ENCODE peak calls at places on chromosomes 16 and 17, in four cellular contexts. I is NB4; N is ureter; B is CD8-positive, alpha-beta T cell. W is an unnamed sample.

GRCh38 chr17:38786372-38786771 is 13.0 kb downstream of the PIP4K2B start:
- DNase-seq in B (no peak), I (no peak), N (no peak), W (no peak)

GRCh38 chr16:30658731-30659506 is 688 bp downstream of the FBRS start:
- DNase-seq in N (peak), B (no peak), I (peak), W (peak)

GRCh38 chr17:41302981-41303380 is 330 bp upstream of the KRTAP29-1 start:
- DNase-seq in B (no peak), I (no peak), N (no peak), W (no peak)

GRCh38 chr17:65855245-65855644 is 293.8 kb upstream of the AXIN2 start:
- DNase-seq in I (no peak), B (no peak), N (no peak), W (no peak)

GRCh38 chr16:47617732-47618131 is 156.6 kb downstream of the PHKB start:
- DNase-seq in N (no peak), B (no peak), I (no peak), W (no peak)

GRCh38 chr16:81261049-81261648 is 22.7 kb downstream of the BCO1 start:
- DNase-seq in N (no peak), I (peak), B (no peak), W (no peak)

GRCh38 chr16:83797013-83797412 is 10.8 kb upstream of the HSBP1 start:
- DNase-seq in I (no peak), B (no peak), N (no peak), W (no peak)

GRCh38 chr16:49455181-49455990 is 81.8 kb downstream of the C16orf78 start:
- DNase-seq in I (no peak), N (no peak), B (peak), W (peak)

GRCh38 chr17:17868637-17869522 is 32.1 kb upstream of the SREBF1 start:
- DNase-seq in B (no peak), N (no peak), I (no peak), W (peak)

GRCh38 chr17:27567563-27567859 is 63.5 kb upstream of the LGALS9 start:
- DNase-seq in B (no peak), N (no peak), I (no peak), W (no peak)

GRCh38 chr17:76550712-76551615 is 11.1 kb downstream of the PRCD start:
- DNase-seq in B (no peak), N (no peak), I (peak), W (no peak)

GRCh38 chr16:9090101-9090959 is 1.1 kb upstream of the HAPSTR1 start:
- DNase-seq in I (no peak), B (peak), N (peak), W (peak)

GRCh38 chr17:63843387-63844292 is 1.2 kb upstream of the SMARCD2 start:
- DNase-seq in N (peak), B (peak), I (peak), W (peak)

GRCh38 chr17:50663812-50664374 is 29.2 kb downstream of the ABCC3 start:
- DNase-seq in I (no peak), B (no peak), N (no peak), W (no peak)

GRCh38 chr16:58948244-58948643 is 214.1 kb upstream of the GOT2 start:
- DNase-seq in I (no peak), B (no peak), N (no peak), W (no peak)

GRCh38 chr16:67327774-67328173 is 1.2 kb downstream of the LRRC36 start:
- DNase-seq in B (no peak), N (no peak), I (no peak), W (no peak)

GRCh38 chr16:29674188-29674587 is 4.8 kb upstream of the QPRT start:
- DNase-seq in I (peak), N (no peak), B (no peak), W (no peak)

GRCh38 chr16:1278456-1278855 is 22.6 kb downstream of the TPSD1 start:
- DNase-seq in B (no peak), I (no peak), N (no peak), W (no peak)

GRCh38 chr16:24114876-24115275 is 141.3 kb upstream of the CACNG3 start:
- DNase-seq in N (no peak), B (no peak), I (no peak), W (no peak)

GRCh38 chr16:2422123-2422867 is 7.0 kb upstream of the CCNF start:
- DNase-seq in B (no peak), I (no peak), N (no peak), W (no peak)

GRCh38 chr17:81429353-81429774 is 34.1 kb downstream of the BAHCC1 start:
- DNase-seq in N (peak), B (peak), I (no peak), W (peak)

GRCh38 chr16:27321013-27321960 is 7.5 kb downstream of the IL4R start:
- DNase-seq in B (no peak), N (no peak), I (no peak), W (no peak)

GRCh38 chr17:73691321-73691766 is 47.1 kb upstream of the SDK2 start:
- DNase-seq in N (no peak), I (no peak), B (no peak), W (no peak)

GRCh38 chr16:25689137-25689836 is 2.5 kb upstream of the HS3ST4 start:
- DNase-seq in B (no peak), N (no peak), I (no peak), W (no peak)

GRCh38 chr16:3656491-3657468 is 2.3 kb downstream of the DNASE1 start:
- DNase-seq in I (no peak), N (no peak), B (no peak), W (no peak)

GRCh38 chr16:50509521-50510341 is 38.5 kb upstream of the NKD1 start:
- DNase-seq in I (peak), N (no peak), B (peak), W (no peak)

GRCh38 chr17:66255527-66255971 is 26.3 kb upstream of the APOH start:
- DNase-seq in I (no peak), N (no peak), B (peak), W (no peak)

GRCh38 chr16:49615606-49616005 is 240.3 kb downstream of the ZNF423 start:
- DNase-seq in N (peak), I (no peak), B (no peak), W (peak)

GRCh38 chr16:72847187-72848044 is 200.5 kb downstream of the ZFHX3 start:
- DNase-seq in N (no peak), I (peak), B (no peak), W (peak)

GRCh38 chr16:10741844-10742243 is 1.8 kb upstream of the NUBP1 start:
- DNase-seq in N (no peak), B (no peak), I (no peak), W (no peak)

GRCh38 chr17:21843318-21843865 is 151.1 kb downstream of the KCNJ18 start:
- DNase-seq in B (no peak), I (no peak), N (no peak), W (no peak)

GRCh38 chr16:2702871-2703745 is 16.9 kb downstream of the PRSS27 start:
- DNase-seq in N (no peak), I (no peak), B (no peak), W (no peak)

GRCh38 chr17:5769936-5770335 is 185.6 kb upstream of the NLRP1 start:
- DNase-seq in I (no peak), B (no peak), N (no peak), W (no peak)

GRCh38 chr17:41772218-41772585 is 14.3 kb downstream of the JUP start:
- DNase-seq in I (no peak), N (peak), B (no peak), W (no peak)

GRCh38 chr16:74585846-74586392 is 21.0 kb downstream of the GLG1 start:
- DNase-seq in B (no peak), N (no peak), I (no peak), W (no peak)

GRCh38 chr17:72865954-72866353 is 226.5 kb downstream of the SLC39A11 start:
- DNase-seq in N (no peak), B (no peak), I (no peak), W (no peak)

GRCh38 chr16:11107781-11108465 is 148.1 kb downstream of the SOCS1 start:
- DNase-seq in B (no peak), I (no peak), N (no peak), W (no peak)

GRCh38 chr17:1298616-1299015 is 19.2 kb downstream of the TRARG1 start:
- DNase-seq in I (no peak), B (peak), N (no peak), W (no peak)